ENCODE peak calls at places on chromosomes 5 and 9, in seven cellular contexts. E is cardiac muscle cell; X is adipocyte; I is stomach; N is naive thymus-derived CD4-positive, alpha-beta T cell; F is effector memory CD4-positive, alpha-beta T cell; S is H9. H is an unnamed sample. For H3K4me1 and H3K27me3, the result is how much of the 10 kb centered on the place peaks cover.

GRCh38 chr9:94167376-94167775 is 83.1 kb downstream of the PTPDC1 start:
- DNase-seq in N (no peak), F (no peak), X (peak), S (no peak), I (no peak), E (no peak), H (no peak)

GRCh38 chr5:4447657-4448056 is 692.5 kb upstream of the ADAMTS16 start:
- DNase-seq in F (no peak), X (no peak), N (no peak), I (no peak), S (no peak), E (no peak), H (no peak)

GRCh38 chr5:140284013-140284412 is 18.9 kb downstream of the PFDN1 start:
- DNase-seq in X (no peak), S (no peak), E (no peak), I (no peak), F (no peak), N (no peak), H (no peak)

GRCh38 chr9:4821994-4822544 is 29.3 kb downstream of the RCL1 start:
- DNase-seq in X (no peak), N (no peak), S (no peak), I (no peak), E (no peak), F (no peak), H (no peak)

GRCh38 chr9:122370303-122370702 is 521 bp upstream of the PTGS1 start:
- DNase-seq in E (no peak), F (no peak), I (no peak), N (no peak), S (no peak), X (no peak), H (peak)

GRCh38 chr9:113564804-113565237 is 101.3 kb downstream of the RGS3 start:
- DNase-seq in S (peak), I (peak), E (peak), F (no peak), X (peak), N (no peak), H (peak)

GRCh38 chr9:15349892-15350761 is 43.1 kb upstream of the TTC39B start:
- DNase-seq in X (peak), F (no peak), N (no peak), E (no peak), I (peak), S (no peak), H (no peak)

GRCh38 chr5:107196500-107196899 is 474.2 kb downstream of the EFNA5 start:
- DNase-seq in N (no peak), E (no peak), I (no peak), X (no peak), F (no peak), S (no peak), H (no peak)

GRCh38 chr5:157456301-157456700 is 3.7 kb upstream of the NIPAL4 start:
- DNase-seq in I (no peak), F (no peak), S (peak), X (no peak), E (no peak), N (no peak), H (no peak)

GRCh38 chr5:41334221-41334620 is 120.9 kb upstream of the C6 start:
- DNase-seq in X (peak), N (no peak), F (no peak), S (no peak), E (no peak), I (no peak), H (no peak)

GRCh38 chr9:89223398-89223977 is 44.9 kb upstream of the SHC3 start:
- DNase-seq in I (no peak), F (no peak), N (no peak), S (no peak), X (peak), E (no peak), H (no peak)

GRCh38 chr9:5025416-5025815 is 40.3 kb downstream of the JAK2 start:
- DNase-seq in E (no peak), S (no peak), N (no peak), F (no peak), X (no peak), I (no peak), H (peak)

GRCh38 chr9:121883281-121884056 is 209.6 kb downstream of the TTLL11 start:
- DNase-seq in F (no peak), X (no peak), S (no peak), I (no peak), E (peak), N (no peak), H (no peak)

GRCh38 chr5:172658391-172658790 is 17.3 kb downstream of the NEURL1B start:
- DNase-seq in F (no peak), E (no peak), S (no peak), N (no peak), X (no peak), I (no peak), H (no peak)

GRCh38 chr9:129393064-129393463 is 215.0 kb upstream of the IER5L start:
- DNase-seq in S (no peak), N (no peak), X (no peak), E (no peak), I (no peak), F (no peak), H (no peak)

GRCh38 chr9:92276223-92277007 is 17.1 kb downstream of the IARS1 start:
- DNase-seq in N (no peak), S (no peak), F (no peak), I (no peak), X (no peak), E (no peak), H (no peak)

GRCh38 chr5:96320797-96321196 is 112.3 kb downstream of the PCSK1 start:
- DNase-seq in E (no peak), F (no peak), X (no peak), S (no peak), N (no peak), I (no peak), H (no peak)

GRCh38 chr5:180126716-180127681 is 55.4 kb upstream of the RNF130 start:
- DNase-seq in F (peak), S (peak), X (peak), E (peak), N (no peak), I (peak), H (peak)

GRCh38 chr5:10489810-10490426 is 48.2 kb downstream of the ROPN1L start:
- DNase-seq in I (no peak), E (no peak), X (no peak), N (no peak), S (no peak), F (no peak), H (no peak)

GRCh38 chr9:20220286-20220685 is 402.0 kb downstream of the MLLT3 start:
- DNase-seq in N (no peak), F (no peak), X (no peak), E (no peak), I (no peak), S (no peak), H (no peak)

GRCh38 chr9:106860731-106861584 is 2.0 kb upstream of the ZNF462 start:
- DNase-seq in I (no peak), S (peak), X (peak), F (no peak), E (peak), N (no peak), H (peak)

GRCh38 chr5:143687604-143688003 is 124.4 kb upstream of the HMHB1 start:
- DNase-seq in X (no peak), I (no peak), N (no peak), S (no peak), F (no peak), E (no peak), H (no peak)

GRCh38 chr5:143693691-143694252 is 118.2 kb upstream of the HMHB1 start:
- DNase-seq in N (no peak), S (no peak), E (no peak), F (no peak), X (no peak), I (no peak), H (no peak)

GRCh38 chr5:143694357-143694756 is 117.6 kb upstream of the HMHB1 start:
- DNase-seq in E (no peak), S (no peak), N (no peak), X (no peak), I (no peak), F (no peak), H (no peak)

GRCh38 chr5:143695244-143695885 is 116.6 kb upstream of the HMHB1 start:
- DNase-seq in I (no peak), E (no peak), S (no peak), F (no peak), N (no peak), X (no peak), H (no peak)

GRCh38 chr5:143691278-143692236 is 120.4 kb upstream of the HMHB1 start:
- DNase-seq in S (no peak), I (no peak), E (no peak), X (no peak), N (no peak), F (no peak), H (no peak)
- H3K4me1 ChIP-seq in S (under half), I (under half), E (under half), X (under half), N (under half), F (under half), H (under half)

GRCh38 chr9:126149661-126150060 is 177.0 kb upstream of the MVB12B start:
- DNase-seq in I (peak), S (peak), E (no peak), X (no peak), F (no peak), N (no peak), H (no peak)
- H3K27me3 ChIP-seq in I (under half), S (under half), E (under half), X (half or more), F (under half), N (under half), H (under half)

DNA sequence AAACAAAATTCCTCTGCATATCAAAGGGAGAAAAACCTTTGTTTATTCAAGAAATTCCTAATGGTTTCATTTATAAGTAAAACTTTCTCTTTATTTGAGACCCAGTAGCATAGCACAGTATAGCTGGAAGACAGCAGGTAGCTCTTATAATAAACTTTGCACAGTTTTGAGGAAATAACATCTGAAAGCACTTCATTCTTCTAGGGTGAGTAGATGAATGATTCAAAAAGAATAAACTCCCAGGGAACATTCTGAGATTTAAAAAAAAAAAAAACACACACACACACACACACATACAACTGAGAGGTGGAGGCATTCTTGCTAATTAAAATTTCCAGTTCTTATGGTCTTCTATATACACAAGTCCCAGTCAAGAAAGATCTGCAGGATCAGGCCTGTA is 197.3 kb downstream of the BNC2 start:
- DNase-seq in S (no peak), I (no peak), N (no peak), X (no peak), F (no peak), E (no peak), H (no peak)
- H3K4me1 ChIP-seq in S (under half), I (under half), N (under half), X (under half), F (under half), E (under half), H (under half)

DNA sequence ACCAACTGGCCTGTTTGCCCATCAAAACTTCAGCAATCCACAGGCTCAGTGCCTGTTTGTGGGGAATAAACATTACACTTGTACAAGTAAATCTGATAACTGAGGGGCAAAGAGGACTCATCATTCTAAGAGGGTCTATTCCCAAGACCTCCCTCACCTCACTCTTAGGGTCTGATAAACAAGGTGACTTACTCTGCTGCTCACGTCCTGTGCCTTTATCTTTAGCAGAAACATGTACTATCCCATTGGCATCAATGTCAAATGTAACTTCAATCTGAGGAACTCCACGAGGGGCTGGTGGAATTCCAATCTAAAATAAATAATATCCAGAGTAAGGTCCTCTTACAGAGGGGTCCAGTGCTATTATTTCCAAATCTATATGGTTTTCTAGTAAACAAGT is 14.6 kb upstream of the ETF1 start:
- DNase-seq in I (no peak), X (no peak), N (no peak), E (no peak), S (no peak), F (no peak), H (no peak)
- H3K27me3 ChIP-seq in I (under half), X (under half), N (under half), E (under half), S (under half), F (under half), H (under half)

GRCh38 chr5:1100652-1101574 is 10.9 kb downstream of the SLC12A7 start:
- DNase-seq in N (no peak), S (no peak), E (no peak), X (no peak), F (no peak), I (no peak), H (no peak)

GRCh38 chr5:1104327-1105006 is 7.4 kb downstream of the SLC12A7 start:
- DNase-seq in X (no peak), N (peak), E (no peak), S (no peak), F (peak), I (no peak), H (no peak)

GRCh38 chr5:1103505-1104326 is 8.1 kb downstream of the SLC12A7 start:
- DNase-seq in F (no peak), S (no peak), X (no peak), E (no peak), N (peak), I (peak), H (peak)

GRCh38 chr5:1101991-1102713 is 9.7 kb downstream of the SLC12A7 start:
- DNase-seq in N (no peak), X (no peak), I (no peak), E (peak), F (no peak), S (no peak), H (peak)

GRCh38 chr5:1103093-1103492 is 8.8 kb downstream of the SLC12A7 start:
- DNase-seq in F (no peak), X (no peak), E (no peak), N (no peak), I (no peak), S (no peak), H (no peak)
- H3K4me1 ChIP-seq in F (half or more), X (under half), E (under half), N (half or more), I (half or more), S (under half), H (under half)

DNA sequence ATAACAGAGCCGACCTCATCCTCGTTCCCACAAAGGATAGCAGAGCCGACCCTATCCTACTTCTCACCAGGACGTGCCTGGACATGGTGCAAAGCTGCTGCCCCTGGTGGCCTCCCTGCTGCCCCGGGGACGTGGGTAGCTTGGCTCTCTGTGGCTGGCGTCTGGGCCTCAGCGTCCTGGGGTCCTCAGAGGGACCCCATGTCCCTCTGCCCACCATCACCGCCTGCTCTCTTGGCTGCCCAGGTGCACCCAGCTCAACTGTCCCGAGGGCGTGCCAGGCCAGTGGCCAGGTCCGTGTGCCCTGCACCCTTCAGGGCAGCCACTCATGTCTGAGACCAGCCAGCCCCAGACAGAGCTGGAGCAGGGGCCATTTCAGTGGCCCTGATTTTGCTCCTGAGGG is 8.5 kb downstream of the NKD2 start:
- DNase-seq in N (no peak), F (no peak), X (no peak), I (no peak), E (no peak), S (no peak), H (peak)
- H3K27me3 ChIP-seq in N (under half), F (under half), X (under half), I (under half), E (under half), S (under half), H (under half)

GRCh38 chr5:154770111-154770510 is 14.9 kb downstream of the LARP1 start:
- DNase-seq in I (no peak), X (no peak), F (no peak), S (no peak), E (no peak), N (no peak), H (no peak)
- H3K4me1 ChIP-seq in I (half or more), X (half or more), F (under half), S (under half), E (half or more), N (half or more), H (half or more)